ENCODE peak calls at places on chromosomes 3 and 15, in six cellular contexts. J, N, W, O, I and T are unnamed samples.

GRCh38 chr15:72099155-72099554 is 18.8 kb downstream of the MYO9A start:
- DNase-seq in O (no peak), J (no peak), N (no peak), I (no peak), W (no peak), T (no peak)

GRCh38 chr15:76163429-76164020 is 103.7 kb downstream of the TMEM266 start:
- DNase-seq in W (no peak), I (no peak), J (peak; percentile 71), O (no peak), N (no peak), T (peak; percentile 80)

GRCh38 chr3:192207239-192207638 is 520.1 kb downstream of the FGF12 start:
- DNase-seq in I (no peak), W (no peak), J (no peak), N (no peak), O (no peak), T (no peak)

GRCh38 chr3:149646181-149646766 is 11.6 kb downstream of the WWTR1 start:
- DNase-seq in O (no peak), N (no peak), I (no peak), W (no peak), J (no peak), T (no peak)

GRCh38 chr3:188663839-188664238 is 507.9 kb upstream of the TPRG1 start:
- DNase-seq in I (no peak), N (no peak), W (no peak), O (no peak), J (no peak), T (no peak)

GRCh38 chr15:51097553-51098330 is 3.0 kb upstream of the TNFAIP8L3 start:
- DNase-seq in W (no peak), I (no peak), N (no peak), O (no peak), J (no peak), T (no peak)

GRCh38 chr3:53629396-53629711 is 134.9 kb downstream of the CACNA1D start:
- DNase-seq in N (no peak), O (no peak), I (no peak), W (no peak), J (no peak), T (no peak)

GRCh38 chr15:25250011-25250596 is 188.7 kb downstream of the UBE3A start:
- DNase-seq in W (peak; percentile 20), I (peak; percentile 17), N (no peak), J (peak; percentile 9), O (no peak), T (no peak)

GRCh38 chr15:72050700-72051099 is 67.2 kb downstream of the MYO9A start:
- DNase-seq in N (no peak), W (no peak), I (no peak), O (no peak), J (no peak), T (no peak)

GRCh38 chr15:65368646-65369045 is 9.2 kb downstream of the IGDCC3 start:
- DNase-seq in I (no peak), O (no peak), N (no peak), W (no peak), J (no peak), T (no peak)

GRCh38 chr3:134771962-134772361 is 23.1 kb upstream of the EPHB1 start:
- DNase-seq in O (no peak), I (no peak), J (no peak), N (no peak), W (peak; percentile 26), T (no peak)

GRCh38 chr3:194320744-194321243 is 30.3 kb downstream of the CPN2 start:
- DNase-seq in J (no peak), N (no peak), I (no peak), O (no peak), W (no peak), T (no peak)

GRCh38 chr3:187210555-187211327 is 13.5 kb downstream of the RTP1 start:
- DNase-seq in J (no peak), I (no peak), N (no peak), W (no peak), O (no peak), T (no peak)

GRCh38 chr3:195274259-195274966 is 3.5 kb upstream of the XXYLT1 start:
- DNase-seq in W (no peak), I (no peak), O (no peak), J (no peak), N (no peak), T (no peak)

GRCh38 chr3:32813180-32813579 is 4.6 kb upstream of the TRIM71 start:
- DNase-seq in N (no peak), W (no peak), J (no peak), O (no peak), I (no peak), T (no peak)

GRCh38 chr3:196979545-196979944 is 10.9 kb upstream of the PIGZ start:
- DNase-seq in O (no peak), N (no peak), W (no peak), I (no peak), J (no peak), T (no peak)

GRCh38 chr15:58522391-58522790 is 90.6 kb downstream of the LIPC start:
- DNase-seq in W (no peak), O (no peak), N (no peak), I (no peak), J (no peak), T (no peak)

GRCh38 chr15:60914360-60914759 is 314.7 kb downstream of the RORA start:
- DNase-seq in I (no peak), N (no peak), O (no peak), W (no peak), J (no peak), T (no peak)